ENCODE peak calls at places on chromosomes 13 and 19, in seven cellular contexts. Z is fibroblast of mammary gland, V is mammary epithelial cell, X is heart right ventricle, Q is psoas muscle, G is AG09319, R is B cell. W is an unnamed sample.

GRCh38 chr13:80679423-80679822 is 338.5 kb upstream of the SPRY2 start:
- DNase-seq in Z (no peak), X (no peak), R (no peak), Q (no peak), V (no peak), G (no peak), W (no peak)

GRCh38 chr13:42545842-42546241 is 28.1 kb upstream of the TNFSF11 start:
- DNase-seq in X (no peak), Q (no peak), V (no peak), Z (no peak), G (no peak), R (no peak), W (no peak)

GRCh38 chr13:50236898-50237318 is 221.7 kb downstream of the KCNRG start:
- DNase-seq in X (no peak), Z (peak), R (peak), Q (no peak), G (no peak), V (no peak), W (no peak)

GRCh38 chr13:103961129-103961528 is 894.9 kb upstream of the SLC10A2 start:
- DNase-seq in X (no peak), V (no peak), R (no peak), G (no peak), Q (no peak), Z (no peak), W (no peak)

GRCh38 chr19:31146546-31147183 is 202.6 kb downstream of the TSHZ3 start:
- DNase-seq in R (no peak), G (no peak), V (peak), Q (no peak), X (no peak), Z (peak), W (no peak)

GRCh38 chr13:96994030-96994848 is at the start of gene OXGR1:
- DNase-seq in X (no peak), Z (no peak), Q (peak), R (no peak), G (no peak), V (no peak), W (no peak)

GRCh38 chr19:19531951-19532805 is 3.5 kb downstream of the YJEFN3 start:
- DNase-seq in R (peak), V (peak), Q (peak), X (peak), Z (peak), G (no peak), W (peak)

GRCh38 chr19:33395561-33396550 is 22.3 kb downstream of the CEBPG start:
- DNase-seq in Q (peak), X (peak), V (no peak), R (no peak), G (no peak), Z (peak), W (no peak)

GRCh38 chr19:964761-965694 is 19.1 kb upstream of the WDR18 start:
- DNase-seq in X (no peak), V (peak), G (no peak), R (no peak), Z (peak), Q (no peak), W (no peak)

GRCh38 chr13:50334944-50335343 is 319.7 kb downstream of the KCNRG start:
- DNase-seq in G (no peak), X (no peak), Z (no peak), R (no peak), V (no peak), Q (no peak), W (no peak)

GRCh38 chr13:24220086-24220703 is 59.7 kb downstream of the SPATA13 start:
- DNase-seq in G (peak), X (no peak), Z (peak), V (peak), R (peak), Q (no peak), W (no peak)

GRCh38 chr13:97165527-97166425 is 56.4 kb upstream of the MBNL2 start:
- DNase-seq in Z (no peak), G (no peak), Q (no peak), V (no peak), R (no peak), X (no peak), W (no peak)

GRCh38 chr19:38268539-38268938 is 4.2 kb downstream of the SPINT2 start:
- DNase-seq in Q (no peak), X (no peak), R (no peak), V (peak), G (no peak), Z (no peak), W (no peak)

GRCh38 chr13:22427783-22428182 is 753.0 kb upstream of the SGCG start:
- DNase-seq in G (no peak), R (no peak), Q (no peak), X (no peak), V (no peak), Z (no peak), W (no peak)

GRCh38 chr13:72643339-72643989 is 84.0 kb downstream of the MZT1 start:
- DNase-seq in Q (no peak), R (peak), X (no peak), Z (peak), G (peak), V (peak), W (peak)

GRCh38 chr19:14517446-14517839 is 754 bp downstream of the DNAJB1 start:
- DNase-seq in Q (no peak), G (no peak), V (no peak), R (no peak), X (no peak), Z (no peak), W (no peak)

GRCh38 chr13:44484562-44485164 is 91.5 kb downstream of the TSC22D1 start:
- DNase-seq in Q (no peak), R (peak), X (no peak), V (no peak), G (no peak), Z (no peak), W (no peak)

GRCh38 chr13:48110930-48111721 is 16.2 kb upstream of the MED4 start:
- DNase-seq in Q (no peak), G (no peak), X (peak), R (no peak), V (peak), Z (no peak), W (no peak)

GRCh38 chr13:83547043-83547442 is 335.2 kb downstream of the SLITRK1 start:
- DNase-seq in V (no peak), G (no peak), Z (no peak), R (no peak), X (no peak), Q (no peak), W (no peak)

GRCh38 chr19:48715681-48716171 is 3.8 kb downstream of the MAMSTR start:
- DNase-seq in Z (peak), X (no peak), Q (peak), R (no peak), G (no peak), V (no peak), W (no peak)

GRCh38 chr19:38731654-38732301 is 12.5 kb downstream of the CAPN12 start:
- DNase-seq in R (no peak), V (no peak), X (no peak), G (no peak), Q (no peak), Z (no peak), W (no peak)

GRCh38 chr13:91620670-91621141 is 222.3 kb downstream of the GPC5 start:
- DNase-seq in R (no peak), Z (no peak), Q (no peak), G (no peak), X (no peak), V (no peak), W (no peak)

GRCh38 chr19:45591004-45591637 is 6.5 kb upstream of the OPA3 start:
- DNase-seq in Q (peak), V (peak), X (no peak), R (peak), Z (peak), G (no peak), W (no peak)

GRCh38 chr13:95573226-95573625 is 20.7 kb downstream of the CLDN10 start:
- DNase-seq in G (no peak), Q (no peak), X (no peak), Z (peak), R (no peak), V (peak), W (no peak)

GRCh38 chr19:12766051-12766521 is 9.3 kb downstream of the HOOK2 start:
- DNase-seq in G (no peak), Q (peak), V (peak), X (peak), Z (peak), R (peak), W (peak)

GRCh38 chr19:29083863-29084262 is 129.1 kb downstream of the UQCRFS1 start:
- DNase-seq in V (no peak), G (no peak), Q (no peak), R (no peak), X (no peak), Z (no peak), W (no peak)

GRCh38 chr13:81021284-81021683 is 680.4 kb upstream of the SPRY2 start:
- DNase-seq in Q (no peak), G (no peak), X (no peak), R (no peak), V (no peak), Z (no peak), W (no peak)

GRCh38 chr13:27504126-27504525 is 53.8 kb upstream of the MTIF3 start:
- DNase-seq in G (no peak), R (no peak), Z (no peak), Q (no peak), V (no peak), X (no peak), W (no peak)

GRCh38 chr19:43784251-43784980 is 3.6 kb upstream of the KCNN4 start:
- DNase-seq in X (no peak), V (peak), Z (peak), Q (no peak), G (peak), R (peak), W (no peak)

GRCh38 chr19:53849237-53849676 is 18.4 kb upstream of the MYADM start:
- DNase-seq in G (no peak), V (no peak), Q (no peak), Z (peak), X (no peak), R (no peak), W (no peak)

GRCh38 chr19:14088634-14089411 is 1.7 kb downstream of the SAMD1 start:
- DNase-seq in R (no peak), X (no peak), Q (no peak), G (no peak), V (no peak), Z (no peak), W (no peak)

GRCh38 chr19:13044160-13044853 is 49.0 kb downstream of the NFIX start:
- DNase-seq in V (peak), X (peak), R (no peak), Z (peak), Q (no peak), G (no peak), W (peak)

GRCh38 chr19:17605761-17606745 is 50.6 kb downstream of the COLGALT1 start:
- DNase-seq in G (peak), R (peak), X (peak), Z (peak), Q (peak), V (peak), W (peak)

GRCh38 chr13:111505175-111505777 is 184.8 kb downstream of the TEX29 start:
- DNase-seq in Z (no peak), G (no peak), R (no peak), X (no peak), V (no peak), Q (no peak), W (no peak)

GRCh38 chr13:19818223-19818842 is 35.6 kb upstream of the PSPC1 start:
- DNase-seq in Z (peak), X (peak), Q (peak), G (no peak), V (no peak), R (peak), W (peak)

GRCh38 chr19:18279266-18279515 is 2.2 kb downstream of the JUND start:
- DNase-seq in V (no peak), G (peak), X (no peak), Q (no peak), R (no peak), Z (no peak), W (no peak)

GRCh38 chr13:111282425-111282824 is 38.0 kb upstream of the TEX29 start:
- DNase-seq in V (peak), Q (no peak), Z (no peak), G (no peak), X (no peak), R (no peak), W (no peak)

GRCh38 chr19:41886761-41887710 is 4.1 kb downstream of the ARHGEF1 start:
- DNase-seq in V (peak), Q (no peak), X (no peak), G (no peak), Z (no peak), R (peak), W (peak)

GRCh38 chr19:2858864-2859263 is 8.3 kb upstream of the ZNF556 start:
- DNase-seq in G (no peak), X (no peak), Z (no peak), R (no peak), V (no peak), Q (no peak), W (no peak)
- TF ChIP-seq CTCF in G (no peak), X (no peak), Z (no peak), R (no peak), V (no peak), Q (no peak), W (no peak)

DNA sequence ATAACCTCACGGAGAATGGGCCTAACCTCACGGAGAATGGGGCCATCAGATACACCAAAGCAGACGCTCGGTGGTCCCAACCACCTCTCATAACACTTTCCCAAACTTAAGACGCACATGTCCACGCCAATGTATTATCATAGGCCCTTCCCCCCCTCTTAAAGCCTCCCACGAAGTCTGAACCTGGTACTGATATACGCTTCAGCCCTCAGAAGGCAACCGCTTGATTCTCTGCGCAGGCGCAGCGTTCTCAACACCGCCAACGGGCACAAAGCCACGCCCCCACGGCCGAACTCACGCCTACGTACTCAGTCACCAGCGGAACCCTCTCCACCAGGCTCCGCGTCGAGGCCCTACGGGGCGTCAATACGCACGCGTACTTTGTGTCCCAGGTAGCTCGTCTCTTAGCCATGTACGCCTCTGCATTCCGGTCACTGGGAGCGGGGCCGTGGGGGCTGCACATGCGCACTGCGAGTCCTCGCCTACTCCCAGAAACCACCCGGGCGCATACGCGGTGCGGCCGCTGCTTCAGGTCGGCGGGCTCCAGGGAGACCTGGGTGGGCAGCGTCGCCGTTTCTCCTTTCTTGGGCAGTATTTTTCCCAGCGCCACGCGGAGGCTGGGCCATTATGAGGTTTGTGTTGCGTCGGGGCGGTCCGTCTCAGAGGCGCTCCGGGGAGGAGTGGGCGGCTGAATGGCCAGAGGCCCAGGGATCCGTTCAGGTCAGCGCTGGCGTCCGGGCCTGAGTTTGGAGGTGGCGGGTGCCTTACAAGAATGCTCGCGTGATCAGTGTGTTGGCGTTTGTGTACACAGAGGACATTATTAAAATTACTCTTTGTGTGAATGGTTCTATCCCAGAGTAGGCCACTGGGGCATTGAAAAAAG is 25.3 kb downstream of the ZNF582 start:
- DNase-seq in R (peak), Z (peak), V (peak), G (peak), Q (peak), X (peak), W (peak)
- TF ChIP-seq CTCF in R (no peak), Z (no peak), V (no peak), G (no peak), Q (no peak), X (no peak), W (peak)

GRCh38 chr19:40321076-40321475 is 27.1 kb downstream of the C19orf47 start:
- DNase-seq in R (no peak), Z (no peak), V (no peak), X (no peak), Q (no peak), G (no peak), W (no peak)

GRCh38 chr19:40321566-40322270 is 26.5 kb downstream of the C19orf47 start:
- DNase-seq in G (no peak), Z (no peak), R (no peak), V (no peak), X (no peak), Q (no peak), W (no peak)

GRCh38 chr19:40322951-40323615 is 25.1 kb downstream of the C19orf47 start:
- DNase-seq in X (no peak), Z (no peak), R (no peak), G (no peak), V (no peak), Q (no peak), W (no peak)

GRCh38 chr19:40322271-40322610 is 26.0 kb downstream of the C19orf47 start:
- DNase-seq in G (no peak), R (no peak), X (no peak), V (no peak), Q (no peak), Z (peak), W (no peak)

GRCh38 chr19:40320558-40320935 is 27.6 kb downstream of the C19orf47 start:
- DNase-seq in X (no peak), Z (no peak), R (no peak), V (no peak), G (no peak), Q (no peak), W (no peak)
- TF ChIP-seq CTCF in X (no peak), Z (no peak), R (no peak), V (no peak), G (no peak), Q (no peak), W (no peak)

GRCh38 chr19:47610546-47610894 is 1.6 kb downstream of the BICRA start:
- DNase-seq in G (no peak), R (no peak), Q (no peak), Z (no peak), V (no peak), X (no peak), W (no peak)

GRCh38 chr19:47607564-47608073 is 1.3 kb upstream of the BICRA start:
- DNase-seq in Z (no peak), G (no peak), V (no peak), X (no peak), Q (no peak), R (no peak), W (no peak)

GRCh38 chr19:47609885-47610545 is 1.1 kb downstream of the BICRA start:
- DNase-seq in R (peak), Q (peak), V (peak), Z (peak), X (peak), G (no peak), W (peak)

GRCh38 chr19:47608908-47609879 is at the start of gene BICRA:
- DNase-seq in R (peak), Z (peak), G (no peak), Q (peak), V (peak), X (peak), W (peak)

DNA sequence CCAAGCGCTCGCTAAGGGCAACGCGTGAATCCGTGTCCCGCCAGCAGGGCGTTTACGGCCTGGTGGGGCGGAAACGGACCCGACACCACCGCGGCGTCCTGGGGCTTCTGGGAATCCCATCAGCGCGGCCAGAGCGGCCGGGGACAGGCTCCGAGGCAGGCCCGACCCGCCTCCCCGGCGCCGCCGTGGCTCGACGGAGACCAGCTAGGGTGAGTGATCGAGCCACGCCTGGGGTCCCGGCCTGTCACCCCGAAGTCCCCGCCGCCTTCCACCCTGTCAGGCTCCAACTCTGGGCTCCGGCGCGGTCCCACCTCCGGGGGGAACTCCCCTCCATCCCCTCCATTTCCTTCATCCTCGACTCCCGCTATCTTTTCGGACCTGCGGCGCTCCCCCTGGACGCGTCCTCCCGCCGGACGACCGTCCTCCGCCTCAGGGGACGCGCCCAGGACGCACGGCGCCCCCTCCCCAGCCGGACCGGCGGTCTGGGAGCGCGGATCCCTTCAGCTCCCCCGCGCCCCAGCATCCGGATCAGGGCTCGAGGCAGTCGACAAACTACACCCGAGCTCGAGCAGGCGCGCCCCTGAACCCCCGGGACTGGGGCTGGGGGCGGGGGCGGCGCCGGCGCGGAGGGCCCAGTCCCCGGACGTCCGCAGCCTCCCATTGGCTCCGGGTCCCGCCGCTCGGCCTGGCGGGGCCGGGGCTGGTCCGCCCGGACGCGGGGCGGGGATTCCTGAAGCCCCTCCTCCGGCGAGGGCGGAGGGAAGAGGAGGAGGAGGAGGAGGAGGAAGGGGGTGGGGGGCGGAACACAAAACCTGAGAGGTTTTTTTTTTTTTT is 643 bp upstream of the BICRA start:
- DNase-seq in G (peak), X (peak), V (peak), Z (peak), R (peak), Q (peak), W (peak)
- TF ChIP-seq CTCF in G (peak), X (no peak), V (peak), Z (peak), R (peak), Q (peak), W (peak)

W was measured in natural killer cell.